ENCODE peak calls at places on chromosomes 12 and 14, in four cellular contexts. U, M, L and J are unnamed samples.

GRCh38 chr12:80226576-80226975 is 127.2 kb downstream of the OTOGL start:
- DNase-seq in U (no peak), L (no peak), M (no peak), J (no peak)

GRCh38 chr14:32201816-32202467 is at the start of gene RNU6-7:
- DNase-seq in U (no peak), M (no peak), L (peak; percentile 61), J (peak; percentile 30)

GRCh38 chr12:23621910-23622309 is 327.6 kb downstream of the SOX5 start:
- DNase-seq in M (no peak), U (no peak), L (no peak), J (no peak)

GRCh38 chr12:5807538-5808219 is 137.4 kb downstream of the ANO2 start:
- DNase-seq in M (no peak), U (no peak), L (no peak), J (no peak)

GRCh38 chr12:14774074-14774943 is 29.0 kb downstream of the WBP11 start:
- DNase-seq in L (peak; percentile 88), M (no peak), U (peak; percentile 66), J (peak; percentile 95)

GRCh38 chr14:25461780-25462179 is 411.8 kb upstream of the STXBP6 start:
- DNase-seq in U (no peak), M (no peak), L (no peak), J (peak; percentile 15)

GRCh38 chr12:103580026-103580425 is 7.0 kb upstream of the STAB2 start:
- DNase-seq in L (no peak), M (no peak), U (no peak), J (no peak)

GRCh38 chr12:54172102-54172630 is 16.6 kb downstream of the SMUG1 start:
- DNase-seq in U (no peak), M (no peak), L (no peak), J (no peak)

GRCh38 chr14:64364907-64365306 is 23.2 kb upstream of the MTHFD1 start:
- DNase-seq in L (no peak), U (no peak), M (no peak), J (no peak)

GRCh38 chr14:88535149-88535548 is 19.7 kb downstream of the PTPN21 start:
- DNase-seq in L (peak; percentile 75), M (peak; percentile 9), U (no peak), J (no peak)

GRCh38 chr12:130702966-130703732 is 12.9 kb downstream of the RIMBP2 start:
- DNase-seq in U (no peak), L (no peak), M (no peak), J (no peak)

GRCh38 chr12:121892673-121893561 is 4.3 kb downstream of the PSMD9 start:
- DNase-seq in M (peak; percentile 28), L (no peak), U (no peak), J (no peak)

GRCh38 chr12:70543444-70543843 is 93.8 kb downstream of the PTPRB start:
- DNase-seq in M (no peak), U (no peak), L (peak; percentile 41), J (no peak)

GRCh38 chr14:50823051-50823762 is 7.8 kb downstream of the NIN start:
- DNase-seq in L (no peak), M (no peak), U (peak; percentile 39), J (no peak)

GRCh38 chr12:14845350-14845750 is 2.0 kb upstream of the ART4 start:
- DNase-seq in U (no peak), L (peak; percentile 56), M (peak; percentile 21), J (peak; percentile 32)

GRCh38 chr12:116880817-116881324 is 370 bp downstream of the HRK start:
- DNase-seq in U (no peak), M (peak; percentile 70), L (peak; percentile 27), J (peak; percentile 71)

GRCh38 chr12:116881325-116881866 is at the start of gene HRK:
- DNase-seq in L (no peak), M (peak; percentile 44), U (no peak), J (peak; percentile 48)

GRCh38 chr12:116879509-116880212 is 1.6 kb downstream of the HRK start:
- DNase-seq in U (no peak), L (no peak), M (no peak), J (no peak)

GRCh38 chr12:116878567-116879508 is 2.4 kb downstream of the HRK start:
- DNase-seq in U (no peak), M (no peak), L (no peak), J (peak; percentile 49)

GRCh38 chr12:116880213-116880816 is 926 bp downstream of the HRK start:
- DNase-seq in U (no peak), M (no peak), L (no peak), J (no peak)
- TF ChIP-seq CBFB in U (no peak), M (no peak), L (no peak), J (no peak)

GRCh38 chr12:113370923-113371682 is 12.7 kb downstream of the PLBD2 start:
- DNase-seq in M (no peak), U (no peak), L (no peak), J (no peak)
- TF ChIP-seq CBFB in M (no peak), U (no peak), L (no peak), J (no peak)

DNA sequence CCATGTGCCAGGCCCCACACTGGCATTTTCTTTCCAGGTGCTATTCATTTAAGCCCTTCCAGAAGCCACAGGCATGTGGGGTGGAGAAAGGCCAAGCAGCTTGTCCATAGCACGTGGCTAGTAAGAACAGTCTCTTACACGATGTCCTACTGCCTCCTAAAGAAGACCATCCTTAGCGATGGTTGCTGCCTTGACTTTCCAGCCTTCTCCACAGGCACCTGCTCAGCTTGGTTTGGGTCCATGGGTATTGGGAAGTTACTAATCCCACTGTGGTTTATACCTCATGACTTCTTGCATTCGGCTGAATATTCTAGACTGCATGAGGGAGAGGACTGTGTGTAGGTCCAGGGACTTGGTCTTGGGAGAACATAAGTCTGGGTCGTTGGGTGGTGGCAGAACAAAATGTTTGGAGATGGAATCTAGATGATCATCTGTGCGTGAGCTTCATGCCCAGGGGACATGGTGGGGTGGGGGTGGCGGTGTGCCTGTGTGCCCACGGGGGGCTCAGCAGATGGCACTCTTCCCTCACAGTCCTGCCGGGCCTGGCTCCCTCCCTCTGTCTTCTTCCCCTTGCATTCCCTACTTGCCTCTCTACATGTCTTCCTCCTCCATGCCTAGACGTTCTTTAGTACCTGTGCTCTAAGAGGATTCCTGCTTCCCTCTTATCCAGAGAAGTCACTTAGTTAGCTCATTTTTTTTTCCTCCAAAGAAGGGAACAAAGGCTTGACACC is 49.1 kb downstream of the NINJ2 start:
- DNase-seq in L (peak; percentile 31), M (no peak), U (no peak), J (peak; percentile 41)
- TF ChIP-seq CBFB in L (no peak), M (no peak), U (no peak), J (no peak)

DNA sequence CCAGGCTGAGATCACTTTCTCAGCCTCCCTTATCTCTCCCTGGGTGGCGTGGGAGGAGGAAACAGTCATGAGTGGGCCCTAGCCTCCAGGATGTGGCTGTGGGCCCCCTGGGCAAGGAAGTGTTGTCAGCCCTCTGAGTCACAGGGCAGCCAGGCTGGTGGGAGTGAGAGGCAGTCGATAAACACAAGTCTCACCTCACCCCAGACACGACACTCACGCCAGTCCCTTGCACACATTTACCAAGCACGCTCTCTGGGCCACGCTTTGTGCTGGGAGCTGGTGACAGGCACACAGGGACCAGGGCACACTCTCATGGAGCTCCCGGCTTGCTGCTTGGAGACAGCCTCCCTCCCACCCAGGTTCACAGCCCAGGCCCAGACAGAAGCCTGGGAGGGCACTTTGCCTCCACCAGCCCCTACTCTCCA is 1.9 kb upstream of the KRT79 start:
- DNase-seq in U (no peak), M (peak; percentile 50), L (no peak), J (no peak)
- TF ChIP-seq CBFB in U (no peak), M (no peak), L (no peak), J (no peak)

DNA sequence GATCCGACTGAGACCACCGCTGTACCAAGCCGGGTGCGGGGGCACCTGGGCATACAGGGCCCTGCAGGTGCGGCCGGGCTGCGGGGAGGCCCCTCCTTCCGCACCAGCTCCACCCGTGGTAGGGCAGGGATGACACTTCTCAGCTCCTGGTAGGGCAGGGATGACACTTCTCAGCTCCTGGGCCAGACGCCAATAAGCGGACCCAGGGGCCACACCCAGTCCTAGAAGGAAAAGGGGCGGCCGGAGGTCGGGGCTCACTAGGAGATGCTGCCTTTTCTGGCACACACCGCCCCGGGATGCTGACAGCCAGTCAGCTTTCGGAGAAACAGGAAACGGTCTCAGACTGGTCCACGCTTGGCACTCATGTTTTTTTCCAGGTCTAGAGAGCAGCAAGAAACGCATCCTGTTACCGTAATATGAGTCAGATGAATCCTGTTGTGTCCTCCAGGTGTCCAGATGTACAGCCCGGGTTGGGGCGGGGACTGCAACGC is 34.8 kb downstream of the NFKBIA start:
- DNase-seq in L (no peak), U (no peak), M (no peak), J (no peak)
- TF ChIP-seq CBFB in L (no peak), U (no peak), M (no peak), J (no peak)

GRCh38 chr12:31780096-31780495 is 51.3 kb upstream of the AMN1 start:
- DNase-seq in U (no peak), M (no peak), L (no peak), J (no peak)
- TF ChIP-seq CBFB in U (no peak), M (no peak), L (no peak), J (no peak)

DNA sequence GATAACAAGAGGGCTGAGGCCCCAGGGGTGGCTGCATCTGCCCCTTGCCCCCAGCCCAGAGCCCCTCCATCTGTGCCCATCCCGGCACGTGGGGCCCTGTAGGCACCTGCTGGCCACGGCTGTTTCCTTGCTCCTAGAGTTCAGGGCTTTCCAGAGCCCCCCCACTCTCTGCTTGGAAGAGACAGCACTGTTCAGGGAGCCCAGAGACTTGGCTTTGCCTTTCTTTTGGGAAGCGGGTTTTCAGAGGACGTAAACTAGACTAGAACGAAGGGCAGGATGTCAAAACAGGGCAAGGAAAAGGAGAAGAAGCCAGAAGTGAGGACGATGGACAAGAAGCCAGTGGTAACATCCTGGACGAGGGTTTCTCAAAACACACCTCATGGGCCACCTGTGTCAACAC is 163.3 kb upstream of the LHX5 start:
- DNase-seq in U (no peak), M (no peak), L (no peak), J (no peak)
- TF ChIP-seq CBFB in U (no peak), M (no peak), L (no peak), J (no peak)